ENCODE peak calls at places on chromosome 1, in eight cellular contexts. Z is EL; U is activated CD8-positive, alpha-beta memory T cell treated with anti-CD3 and anti-CD28 coated beads, Interleukin-2, amount 50 U/mL, for 48 hours; G is NCI-H1092 treated with DMSO at 0.1 percent for 48 hours; W is left colon; D is brain microvascular endothelial cell; R is C1 segment of cervical spinal cord; X is Peyer's patch. Y is an unnamed sample.
A peak's percentile ranks its signal among the peaks of the same experiment; 100 is the strongest.

GRCh38 chr1:6097824-6098223 is 52.1 kb downstream of the KCNAB2 start:
- DNase-seq in Z (no peak), U (no peak), G (no peak), W (no peak), D (no peak), R (no peak), X (no peak), Y (peak; percentile 37)

GRCh38 chr1:203743101-203743501 is 21.9 kb upstream of the LAX1 start:
- DNase-seq in Z (no peak), U (no peak), G (no peak), W (no peak), D (no peak), R (no peak), X (no peak), Y (no peak)

GRCh38 chr1:202274611-202275010 is 67.1 kb downstream of the UBE2T start:
- DNase-seq in Z (peak; percentile 31), U (peak; percentile 58), G (no peak), W (peak; percentile 44), D (peak; percentile 43), R (no peak), X (peak; percentile 33), Y (no peak)

GRCh38 chr1:21898326-21899155 is 38.6 kb downstream of the HSPG2 start:
- DNase-seq in Z (peak; percentile 34), U (no peak), G (no peak), W (no peak), D (peak; percentile 55), R (no peak), X (no peak), Y (no peak)

GRCh38 chr1:35180776-35181374 is 12.1 kb downstream of the SFPQ start:
- DNase-seq in Z (no peak), U (no peak), G (no peak), W (no peak), D (peak; percentile 36), R (no peak), X (no peak), Y (no peak)

GRCh38 chr1:53705446-53706096 is 33.4 kb downstream of the GLIS1 start:
- DNase-seq in Z (no peak), U (no peak), G (no peak), W (no peak), D (no peak), R (no peak), X (no peak), Y (no peak)

GRCh38 chr1:32180186-32181060 is 948 bp downstream of the TXLNA start:
- DNase-seq in Z (peak; percentile 64), U (peak; percentile 75), G (peak; percentile 44), W (peak; percentile 62), D (peak; percentile 29), R (peak; percentile 51), X (peak; percentile 41), Y (peak; percentile 73)

GRCh38 chr1:180179162-180179957 is 24.7 kb downstream of the QSOX1 start:
- DNase-seq in Z (no peak), U (no peak), G (no peak), W (no peak), D (no peak), R (no peak), X (no peak), Y (peak; percentile 10)

GRCh38 chr1:100494393-100495084 is 43.4 kb upstream of the GPR88 start:
- DNase-seq in Z (no peak), U (no peak), G (no peak), W (no peak), D (peak; percentile 27), R (no peak), X (no peak), Y (no peak)

Y was measured in lower lobe of right lung.